ENCODE peak calls at places on chromosomes 16 and 17, in eight cellular contexts. One of them, this sample, is unnamed.

GRCh38 chr17:53543363-53543927 is 279.3 kb upstream of the KIF2B start:
- DNase-seq in thoracic aorta: no peak
- DNase-seq in ovary: no peak
- DNase-seq in RWPE1: no peak
- DNase-seq in adrenal gland: no peak
- DNase-seq in left lung: no peak
- DNase-seq in gastrocnemius medialis: no peak
- DNase-seq in heart right ventricle: no peak
- DNase-seq in this sample: no peak

GRCh38 chr17:17536702-17537101 is 40.5 kb upstream of the RASD1 start:
- DNase-seq in adrenal gland: no peak
- DNase-seq in left lung: peak
- DNase-seq in RWPE1: no peak
- DNase-seq in gastrocnemius medialis: no peak
- DNase-seq in thoracic aorta: no peak
- DNase-seq in ovary: no peak
- DNase-seq in heart right ventricle: no peak
- DNase-seq in this sample: no peak

GRCh38 chr16:4698321-4699029 is 5.1 kb downstream of the NUDT16L1 start:
- DNase-seq in gastrocnemius medialis: no peak
- DNase-seq in ovary: no peak
- DNase-seq in heart right ventricle: no peak
- DNase-seq in thoracic aorta: no peak
- DNase-seq in RWPE1: no peak
- DNase-seq in adrenal gland: no peak
- DNase-seq in left lung: peak
- DNase-seq in this sample: no peak

GRCh38 chr16:74461826-74462225 is 40.5 kb upstream of the CLEC18B start:
- DNase-seq in left lung: no peak
- DNase-seq in adrenal gland: no peak
- DNase-seq in heart right ventricle: no peak
- DNase-seq in RWPE1: no peak
- DNase-seq in thoracic aorta: no peak
- DNase-seq in gastrocnemius medialis: no peak
- DNase-seq in ovary: no peak
- DNase-seq in this sample: no peak

GRCh38 chr16:8712589-8713361 is 38.4 kb downstream of the ABAT start:
- DNase-seq in ovary: no peak
- DNase-seq in heart right ventricle: no peak
- DNase-seq in adrenal gland: peak
- DNase-seq in left lung: no peak
- DNase-seq in thoracic aorta: no peak
- DNase-seq in gastrocnemius medialis: no peak
- DNase-seq in RWPE1: no peak
- DNase-seq in this sample: no peak

GRCh38 chr16:88705076-88705684 is 1.0 kb downstream of the RNF166 start:
- DNase-seq in RWPE1: no peak
- DNase-seq in left lung: no peak
- DNase-seq in gastrocnemius medialis: no peak
- DNase-seq in adrenal gland: peak
- DNase-seq in ovary: no peak
- DNase-seq in heart right ventricle: no peak
- DNase-seq in thoracic aorta: no peak
- DNase-seq in this sample: no peak

GRCh38 chr16:4511441-4512082 is 27.0 kb downstream of the CDIP1 start:
- DNase-seq in gastrocnemius medialis: no peak
- DNase-seq in adrenal gland: peak
- DNase-seq in RWPE1: peak
- DNase-seq in thoracic aorta: no peak
- DNase-seq in ovary: no peak
- DNase-seq in heart right ventricle: peak
- DNase-seq in left lung: no peak
- DNase-seq in this sample: no peak

GRCh38 chr16:57818377-57819055 is 16.2 kb upstream of the KIFC3 start:
- DNase-seq in ovary: no peak
- DNase-seq in left lung: no peak
- DNase-seq in RWPE1: no peak
- DNase-seq in heart right ventricle: no peak
- DNase-seq in gastrocnemius medialis: no peak
- DNase-seq in thoracic aorta: no peak
- DNase-seq in adrenal gland: no peak
- DNase-seq in this sample: no peak

GRCh38 chr17:28402844-28403243 is 3.2 kb downstream of the SLC46A1 start:
- DNase-seq in thoracic aorta: no peak
- DNase-seq in left lung: no peak
- DNase-seq in ovary: no peak
- DNase-seq in RWPE1: no peak
- DNase-seq in gastrocnemius medialis: no peak
- DNase-seq in heart right ventricle: no peak
- DNase-seq in adrenal gland: no peak
- DNase-seq in this sample: no peak

GRCh38 chr17:42832213-42832933 is 824 bp upstream of the PSME3 start:
- DNase-seq in ovary: no peak
- DNase-seq in left lung: no peak
- DNase-seq in adrenal gland: peak
- DNase-seq in RWPE1: no peak
- DNase-seq in thoracic aorta: no peak
- DNase-seq in gastrocnemius medialis: no peak
- DNase-seq in heart right ventricle: no peak
- DNase-seq in this sample: no peak

GRCh38 chr16:87671221-87671620 is 68.9 kb downstream of the JPH3 start:
- DNase-seq in ovary: no peak
- DNase-seq in heart right ventricle: no peak
- DNase-seq in gastrocnemius medialis: no peak
- DNase-seq in thoracic aorta: no peak
- DNase-seq in left lung: peak
- DNase-seq in RWPE1: no peak
- DNase-seq in adrenal gland: no peak
- DNase-seq in this sample: no peak

GRCh38 chr16:79173101-79173500 is 427.4 kb downstream of the MAF start:
- DNase-seq in left lung: no peak
- DNase-seq in heart right ventricle: no peak
- DNase-seq in RWPE1: no peak
- DNase-seq in ovary: no peak
- DNase-seq in gastrocnemius medialis: no peak
- DNase-seq in thoracic aorta: no peak
- DNase-seq in adrenal gland: no peak
- DNase-seq in this sample: no peak

GRCh38 chr16:14036869-14037268 is 34.2 kb upstream of the MRTFB start:
- DNase-seq in thoracic aorta: no peak
- DNase-seq in heart right ventricle: no peak
- DNase-seq in RWPE1: no peak
- DNase-seq in gastrocnemius medialis: no peak
- DNase-seq in left lung: no peak
- DNase-seq in adrenal gland: no peak
- DNase-seq in ovary: no peak
- DNase-seq in this sample: no peak

GRCh38 chr17:32693135-32693897 is 183.6 kb downstream of the MYO1D start:
- DNase-seq in gastrocnemius medialis: no peak
- DNase-seq in RWPE1: no peak
- DNase-seq in heart right ventricle: no peak
- DNase-seq in thoracic aorta: no peak
- DNase-seq in adrenal gland: no peak
- DNase-seq in left lung: no peak
- DNase-seq in ovary: no peak
- DNase-seq in this sample: no peak

GRCh38 chr17:72192409-72193192 is 71.8 kb downstream of the SOX9 start:
- DNase-seq in heart right ventricle: peak
- DNase-seq in gastrocnemius medialis: no peak
- DNase-seq in RWPE1: peak
- DNase-seq in ovary: no peak
- DNase-seq in adrenal gland: peak
- DNase-seq in left lung: no peak
- DNase-seq in thoracic aorta: no peak
- DNase-seq in this sample: no peak

GRCh38 chr17:4956493-4957061 is 5.7 kb downstream of the ENO3 start:
- DNase-seq in thoracic aorta: no peak
- DNase-seq in gastrocnemius medialis: no peak
- DNase-seq in left lung: peak
- DNase-seq in RWPE1: no peak
- DNase-seq in adrenal gland: no peak
- DNase-seq in ovary: no peak
- DNase-seq in heart right ventricle: no peak
- DNase-seq in this sample: no peak

GRCh38 chr17:33987162-33987561 is 267.9 kb upstream of the CCL2 start:
- DNase-seq in heart right ventricle: no peak
- DNase-seq in left lung: no peak
- DNase-seq in RWPE1: no peak
- DNase-seq in gastrocnemius medialis: no peak
- DNase-seq in ovary: no peak
- DNase-seq in thoracic aorta: no peak
- DNase-seq in adrenal gland: no peak
- DNase-seq in this sample: no peak

GRCh38 chr16:48146131-48146530 is 9.7 kb downstream of the ABCC12 start:
- DNase-seq in left lung: no peak
- DNase-seq in ovary: no peak
- DNase-seq in heart right ventricle: no peak
- DNase-seq in thoracic aorta: no peak
- DNase-seq in gastrocnemius medialis: no peak
- DNase-seq in adrenal gland: no peak
- DNase-seq in RWPE1: no peak
- DNase-seq in this sample: no peak

GRCh38 chr17:45231481-45232116 is 9.9 kb downstream of the FMNL1 start:
- DNase-seq in ovary: no peak
- DNase-seq in left lung: no peak
- DNase-seq in adrenal gland: no peak
- DNase-seq in gastrocnemius medialis: no peak
- DNase-seq in heart right ventricle: peak
- DNase-seq in RWPE1: no peak
- DNase-seq in thoracic aorta: no peak
- DNase-seq in this sample: no peak

GRCh38 chr16:56871172-56871593 is 6.2 kb downstream of the SLC12A3 start:
- DNase-seq in RWPE1: peak
- DNase-seq in heart right ventricle: no peak
- DNase-seq in ovary: no peak
- DNase-seq in adrenal gland: peak
- DNase-seq in thoracic aorta: no peak
- DNase-seq in gastrocnemius medialis: no peak
- DNase-seq in left lung: no peak
- DNase-seq in this sample: no peak

GRCh38 chr17:30332057-30332542 is 1.8 kb downstream of the TMIGD1 start:
- DNase-seq in gastrocnemius medialis: no peak
- DNase-seq in left lung: no peak
- DNase-seq in RWPE1: no peak
- DNase-seq in heart right ventricle: no peak
- DNase-seq in thoracic aorta: no peak
- DNase-seq in ovary: no peak
- DNase-seq in adrenal gland: no peak
- DNase-seq in this sample: no peak

GRCh38 chr17:38464251-38464722 is 36.0 kb downstream of the ARHGAP23 start:
- DNase-seq in thoracic aorta: peak
- DNase-seq in adrenal gland: peak
- DNase-seq in heart right ventricle: peak
- DNase-seq in left lung: no peak
- DNase-seq in RWPE1: no peak
- DNase-seq in ovary: no peak
- DNase-seq in gastrocnemius medialis: no peak
- DNase-seq in this sample: no peak
- H3K27ac ChIP-seq in thoracic aorta: peak
- H3K27ac ChIP-seq in adrenal gland: peak
- H3K27ac ChIP-seq in heart right ventricle: peak
- H3K27ac ChIP-seq in left lung: peak
- H3K27ac ChIP-seq in RWPE1: peak
- H3K27ac ChIP-seq in ovary: peak
- H3K27ac ChIP-seq in gastrocnemius medialis: peak
- H3K27ac ChIP-seq in this sample: peak

GRCh38 chr16:66226762-66227161 is 139.7 kb upstream of the CDH5 start:
- DNase-seq in gastrocnemius medialis: no peak
- DNase-seq in left lung: no peak
- DNase-seq in RWPE1: no peak
- DNase-seq in adrenal gland: no peak
- DNase-seq in heart right ventricle: peak
- DNase-seq in thoracic aorta: no peak
- DNase-seq in ovary: no peak
- DNase-seq in this sample: no peak
- H3K27ac ChIP-seq in gastrocnemius medialis: no peak
- H3K27ac ChIP-seq in left lung: no peak
- H3K27ac ChIP-seq in RWPE1: no peak
- H3K27ac ChIP-seq in adrenal gland: no peak
- H3K27ac ChIP-seq in heart right ventricle: no peak
- H3K27ac ChIP-seq in thoracic aorta: no peak
- H3K27ac ChIP-seq in ovary: no peak
- H3K27ac ChIP-seq in this sample: no peak

DNA sequence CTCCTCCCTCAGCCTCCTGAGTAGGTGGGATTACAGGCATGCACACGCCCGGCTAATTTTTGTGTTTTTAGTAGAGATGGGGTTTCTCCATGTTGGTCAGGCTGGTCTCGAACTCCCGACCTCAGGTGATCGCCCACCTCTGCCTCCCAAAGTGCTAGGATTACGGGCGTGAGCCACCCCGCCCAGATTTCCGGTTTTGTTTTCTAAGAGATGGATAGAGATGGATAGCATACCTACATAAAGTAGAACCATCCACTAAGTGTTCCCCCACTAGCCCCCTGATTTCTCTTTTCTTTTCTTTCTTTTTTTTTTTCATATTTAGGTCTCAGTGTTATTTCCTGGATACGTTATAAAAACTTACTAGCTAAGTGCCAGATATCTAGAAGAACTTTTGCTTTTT is 2.0 kb downstream of the WSB1 start:
- DNase-seq in gastrocnemius medialis: no peak
- DNase-seq in heart right ventricle: no peak
- DNase-seq in thoracic aorta: no peak
- DNase-seq in left lung: no peak
- DNase-seq in adrenal gland: no peak
- DNase-seq in ovary: no peak
- DNase-seq in RWPE1: no peak
- DNase-seq in this sample: no peak
- H3K27ac ChIP-seq in gastrocnemius medialis: peak
- H3K27ac ChIP-seq in heart right ventricle: peak
- H3K27ac ChIP-seq in thoracic aorta: peak
- H3K27ac ChIP-seq in left lung: peak
- H3K27ac ChIP-seq in adrenal gland: peak
- H3K27ac ChIP-seq in ovary: peak
- H3K27ac ChIP-seq in RWPE1: peak
- H3K27ac ChIP-seq in this sample: peak

DNA sequence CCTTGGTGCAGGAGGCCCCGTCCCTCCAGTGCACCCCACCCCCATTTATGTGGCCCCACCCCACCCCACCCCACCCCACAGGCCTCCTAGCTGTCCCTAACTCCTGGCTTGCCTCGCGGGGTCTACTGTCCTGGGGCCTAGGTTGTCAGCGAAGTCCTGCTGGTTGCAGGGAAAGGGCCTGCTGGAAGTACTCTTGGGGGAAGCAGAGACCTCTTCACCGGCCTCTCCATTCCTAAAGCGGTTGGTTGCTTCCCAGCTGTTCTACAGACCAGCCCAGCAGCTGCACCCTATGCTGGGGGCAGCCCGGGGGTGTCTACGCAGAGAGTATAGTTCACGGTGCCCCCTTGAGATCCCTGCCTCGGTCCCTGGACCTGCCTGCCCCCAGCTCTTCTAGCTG is 56.2 kb downstream of the BAIAP2 start:
- DNase-seq in left lung: no peak
- DNase-seq in ovary: no peak
- DNase-seq in heart right ventricle: no peak
- DNase-seq in gastrocnemius medialis: no peak
- DNase-seq in thoracic aorta: no peak
- DNase-seq in RWPE1: no peak
- DNase-seq in adrenal gland: no peak
- DNase-seq in this sample: no peak
- H3K27ac ChIP-seq in left lung: peak
- H3K27ac ChIP-seq in ovary: no peak
- H3K27ac ChIP-seq in heart right ventricle: no peak
- H3K27ac ChIP-seq in gastrocnemius medialis: no peak
- H3K27ac ChIP-seq in thoracic aorta: no peak
- H3K27ac ChIP-seq in RWPE1: peak
- H3K27ac ChIP-seq in adrenal gland: no peak
- H3K27ac ChIP-seq in this sample: no peak

This sample was measured in breast epithelium.